ENCODE peak calls at places on chromosomes 13 and 19, in five cellular contexts. L is mesenchymal stem cell, J is trophoblast cell, Q is neuronal stem cell, D is H1. A is an unnamed sample.
A peak's percentile ranks its signal among the peaks of the same experiment; 100 is the strongest.

GRCh38 chr13:20673711-20674110 is 29.8 kb upstream of the IL17D start:
- DNase-seq in L (no peak), J (no peak), Q (no peak), D (no peak), A (no peak)

GRCh38 chr13:40492511-40492910 is 173.9 kb downstream of the FOXO1 start:
- DNase-seq in L (no peak), J (no peak), Q (no peak), D (no peak), A (no peak)

GRCh38 chr19:35314858-35315470 is 14.0 kb upstream of the CD22 start:
- DNase-seq in L (no peak), J (peak; percentile 68), Q (no peak), D (no peak), A (no peak)

GRCh38 chr19:2315818-2316353 is 7.9 kb upstream of the LINGO3 start:
- DNase-seq in L (peak; percentile 59), J (peak; percentile 28), Q (peak; percentile 48), D (no peak), A (peak; percentile 75)

GRCh38 chr13:20175406-20175794 is 14.5 kb upstream of the GJA3 start:
- DNase-seq in L (no peak), J (no peak), Q (no peak), D (no peak), A (no peak)

GRCh38 chr13:45615501-45616101 is at the start of gene ERICH6B:
- DNase-seq in L (peak; percentile 51), J (no peak), Q (peak; percentile 80), D (peak; percentile 33), A (peak; percentile 86)

GRCh38 chr13:111398715-111399299 is 78.4 kb downstream of the TEX29 start:
- DNase-seq in L (no peak), J (no peak), Q (no peak), D (no peak), A (no peak)

GRCh38 chr13:99972190-99972731 is 694 bp upstream of the ZIC5 start:
- DNase-seq in L (no peak), J (no peak), Q (no peak), D (no peak), A (peak; percentile 43)

GRCh38 chr13:28031220-28031903 is 42.9 kb upstream of the URAD start:
- DNase-seq in L (no peak), J (no peak), Q (no peak), D (no peak), A (no peak)

GRCh38 chr19:16605552-16605951 is 22.5 kb downstream of the MED26 start:
- DNase-seq in L (no peak), J (no peak), Q (no peak), D (no peak), A (no peak)

GRCh38 chr13:79780240-79780639 is 299.3 kb downstream of the NDFIP2 start:
- DNase-seq in L (peak; percentile 51), J (no peak), Q (no peak), D (no peak), A (no peak)

GRCh38 chr13:24664726-24665409 is 15.3 kb upstream of the ATP12A start:
- DNase-seq in L (no peak), J (peak; percentile 90), Q (no peak), D (no peak), A (no peak)

GRCh38 chr13:40187836-40188591 is 478.4 kb downstream of the FOXO1 start:
- DNase-seq in L (no peak), J (no peak), Q (no peak), D (no peak), A (peak; percentile 38)

GRCh38 chr19:38617283-38617763 is 430 bp downstream of the MAP4K1 start:
- DNase-seq in L (no peak), J (no peak), Q (no peak), D (no peak), A (no peak)

GRCh38 chr19:38134538-38135149 is 89.4 kb downstream of the DPF1 start:
- DNase-seq in L (peak; percentile 43), J (no peak), Q (peak; percentile 49), D (no peak), A (peak; percentile 55)

GRCh38 chr19:47447470-47448359 is 24.0 kb downstream of the SLC8A2 start:
- DNase-seq in L (peak; percentile 64), J (no peak), Q (peak; percentile 82), D (peak; percentile 95), A (peak; percentile 99)

GRCh38 chr13:109465151-109465550 is 321.2 kb downstream of the IRS2 start:
- DNase-seq in L (peak; percentile 34), J (no peak), Q (no peak), D (no peak), A (no peak)

GRCh38 chr13:99590519-99591011 is 89.3 kb downstream of the TM9SF2 start:
- DNase-seq in L (no peak), J (no peak), Q (no peak), D (no peak), A (no peak)

GRCh38 chr19:35959040-35959967 is 23.1 kb downstream of the LRFN3 start:
- DNase-seq in L (no peak), J (no peak), Q (no peak), D (no peak), A (peak; percentile 41)

GRCh38 chr19:45037393-45038169 is 1.3 kb upstream of the CLASRP start:
- DNase-seq in L (no peak), J (no peak), Q (no peak), D (no peak), A (no peak)

GRCh38 chr13:77222000-77222690 is 104.7 kb downstream of the MYCBP2 start:
- DNase-seq in L (no peak), J (no peak), Q (no peak), D (no peak), A (no peak)

GRCh38 chr13:74835579-74835978 is 646.4 kb downstream of the TBC1D4 start:
- DNase-seq in L (no peak), J (no peak), Q (no peak), D (no peak), A (no peak)

GRCh38 chr19:1104452-1105216 is 840 bp downstream of the GPX4 start:
- DNase-seq in L (peak; percentile 84), J (peak; percentile 79), Q (peak; percentile 84), D (no peak), A (peak; percentile 77)

GRCh38 chr19:18843960-18844359 is 12.2 kb downstream of the UPF1 start:
- DNase-seq in L (no peak), J (no peak), Q (no peak), D (no peak), A (no peak)

GRCh38 chr19:52307275-52307674 is 10.3 kb downstream of the ZNF480 start:
- DNase-seq in L (peak; percentile 44), J (no peak), Q (peak; percentile 20), D (no peak), A (peak; percentile 51)

GRCh38 chr19:19591133-19591825 is 27.2 kb downstream of the PBX4 start:
- DNase-seq in L (peak; percentile 99), J (peak; percentile 69), Q (no peak), D (peak; percentile 39), A (peak; percentile 50)

GRCh38 chr13:104650426-104650825 is 1584.2 kb upstream of the SLC10A2 start:
- DNase-seq in L (no peak), J (peak; percentile 63), Q (no peak), D (no peak), A (no peak)

GRCh38 chr19:34228347-34228746 is 26.0 kb upstream of the GARRE1 start:
- DNase-seq in L (no peak), J (no peak), Q (no peak), D (no peak), A (no peak)

GRCh38 chr13:35865341-35866240 is 265.6 kb downstream of the DCLK1 start:
- DNase-seq in L (no peak), J (no peak), Q (no peak), D (no peak), A (no peak)
- H2AFZ ChIP-seq in L (no peak overlapping the region), J (no peak overlapping the region), Q (no peak overlapping the region), D (no peak overlapping the region), A (no peak overlapping the region)

GRCh38 chr13:53015044-53015443 is 13.6 kb upstream of the OLFM4 start:
- DNase-seq in L (no peak), J (no peak), Q (no peak), D (no peak), A (no peak)

GRCh38 chr13:53010374-53011105 is 18.1 kb upstream of the OLFM4 start:
- DNase-seq in L (no peak), J (no peak), Q (no peak), D (no peak), A (no peak)

GRCh38 chr13:53012707-53013106 is 15.9 kb upstream of the OLFM4 start:
- DNase-seq in L (no peak), J (no peak), Q (no peak), D (no peak), A (no peak)

GRCh38 chr13:53015971-53016370 is 12.6 kb upstream of the OLFM4 start:
- DNase-seq in L (no peak), J (no peak), Q (no peak), D (no peak), A (no peak)

DNA sequence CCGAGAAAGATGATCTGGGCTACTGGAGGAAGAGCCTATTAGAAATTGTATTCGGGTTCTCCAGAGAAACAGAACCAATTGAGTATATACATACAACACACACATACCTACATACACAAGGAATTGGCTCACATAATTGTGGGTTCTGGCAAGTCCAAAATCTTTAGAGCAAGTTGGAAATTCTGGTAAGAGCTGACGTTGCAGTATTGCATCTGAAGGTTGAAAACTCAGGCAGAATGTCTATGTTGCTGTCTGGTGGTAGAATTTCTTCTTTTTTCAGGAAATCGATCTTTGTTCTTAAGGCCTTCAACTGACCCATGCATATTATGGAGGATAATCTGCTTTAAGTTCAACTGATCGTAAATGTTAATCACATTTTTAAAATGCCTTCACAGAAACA is 15.5 kb upstream of the OLFM4 start:
- DNase-seq in L (no peak), J (no peak), Q (no peak), D (no peak), A (no peak)
- H2BK12ac ChIP-seq in L (no peak overlapping the region), J (no peak overlapping the region), Q (no peak overlapping the region), D (no peak overlapping the region), A (no peak overlapping the region)

DNA sequence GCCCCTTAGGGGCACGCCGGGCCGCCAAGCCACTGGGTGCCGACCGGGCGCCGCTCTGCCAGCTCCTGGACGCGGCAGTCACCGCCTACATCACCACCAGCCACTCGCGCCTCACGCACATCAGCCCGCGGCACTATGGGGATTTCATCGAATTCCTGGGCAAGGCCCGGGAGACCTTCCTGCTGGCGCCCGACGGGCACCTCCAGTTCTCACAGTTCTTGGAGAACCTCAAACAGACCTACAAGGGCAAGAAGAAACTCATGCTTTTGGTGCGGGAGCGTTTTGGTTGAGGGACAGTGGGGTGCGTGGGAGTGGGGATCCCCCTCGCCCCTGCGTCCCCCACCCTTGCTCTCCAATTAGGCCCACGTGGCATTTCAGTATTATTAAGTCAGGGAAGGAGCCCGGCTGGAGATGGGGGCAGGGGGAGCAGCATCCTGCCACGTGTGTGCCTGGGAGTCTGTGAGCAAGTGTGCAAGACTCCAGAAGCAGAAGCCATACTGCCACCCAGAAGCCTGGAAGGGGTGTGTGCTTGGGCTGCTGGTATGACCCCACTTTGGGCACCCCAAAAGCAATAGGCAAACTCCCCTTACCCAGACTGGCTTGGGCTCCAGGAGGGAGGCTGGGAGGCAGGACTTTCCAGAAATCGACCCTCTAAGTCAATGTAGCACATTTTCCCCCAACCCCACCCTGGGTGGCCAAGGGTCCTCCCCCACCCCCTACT is 35.7 kb downstream of the ZSWIM4 start:
- DNase-seq in L (peak; percentile 89), J (peak; percentile 78), Q (no peak), D (no peak), A (no peak)
- H2AFZ ChIP-seq in L (no peak overlapping the region), J (no peak overlapping the region), Q (no peak overlapping the region), D (no peak overlapping the region), A (no peak overlapping the region)

GRCh38 chr13:84446972-84447700 is 564.9 kb upstream of the SLITRK1 start:
- DNase-seq in L (no peak), J (no peak), Q (no peak), D (no peak), A (no peak)

GRCh38 chr13:84443463-84443862 is 561.2 kb upstream of the SLITRK1 start:
- DNase-seq in L (no peak), J (no peak), Q (no peak), D (no peak), A (no peak)

GRCh38 chr13:84445776-84446175 is 563.5 kb upstream of the SLITRK1 start:
- DNase-seq in L (no peak), J (no peak), Q (no peak), D (no peak), A (no peak)
- H2BK12ac ChIP-seq in L (no peak overlapping the region), J (peak overlapping the region; percentile 17), Q (no peak overlapping the region), D (no peak overlapping the region), A (no peak overlapping the region)

A was measured in H9.